ENCODE peak calls at places on chromosomes 1 and 21, in nine cellular contexts. K is testis; D is lower lobe of right lung; W is A673; E is body of pancreas; S is naive thymus-derived CD4-positive, alpha-beta T cell; Z is pancreas; H is SJCRH30; U is breast epithelium. R is an unnamed sample. For H3K4me1, the result is how much of the 10 kb centered on the place peaks cover.

GRCh38 chr1:213892471-213892870 is 95.3 kb upstream of the PROX1 start:
- DNase-seq in K (no peak), D (no peak), W (no peak), E (no peak), S (no peak), Z (no peak), H (no peak), U (no peak), R (no peak)

GRCh38 chr1:2347409-2347785 is 44.0 kb downstream of the MORN1 start:
- DNase-seq in K (no peak), D (peak), W (no peak), E (no peak), S (no peak), Z (peak), H (peak), U (peak), R (peak)

GRCh38 chr1:170592591-170593111 is 60.7 kb downstream of the GORAB start:
- DNase-seq in K (no peak), D (no peak), W (no peak), E (no peak), S (no peak), Z (no peak), H (no peak), U (no peak), R (no peak)

GRCh38 chr1:18635833-18636671 is 5.4 kb downstream of the PAX7 start:
- DNase-seq in K (no peak), D (no peak), W (peak), E (no peak), S (no peak), Z (no peak), H (no peak), U (no peak), R (no peak)

GRCh38 chr1:97082160-97082848 is 360.7 kb downstream of the PTBP2 start:
- DNase-seq in K (no peak), D (no peak), W (no peak), E (no peak), S (no peak), Z (no peak), H (no peak), U (no peak), R (no peak)

GRCh38 chr1:10107985-10108663 is 75.4 kb downstream of the UBE4B start:
- DNase-seq in K (no peak), D (no peak), W (peak), E (no peak), S (no peak), Z (no peak), H (no peak), U (no peak), R (no peak)

GRCh38 chr1:26887125-26887524 is 3.0 kb downstream of the GPN2 start:
- DNase-seq in K (peak), D (no peak), W (peak), E (peak), S (no peak), Z (no peak), H (no peak), U (no peak), R (no peak)

GRCh38 chr1:47919113-47919833 is 77.9 kb downstream of the TRABD2B start:
- DNase-seq in K (no peak), D (no peak), W (no peak), E (no peak), S (no peak), Z (no peak), H (no peak), U (no peak), R (no peak)

GRCh38 chr1:15283500-15283899 is 36.5 kb downstream of the FHAD1 start:
- DNase-seq in K (no peak), D (no peak), W (no peak), E (peak), S (no peak), Z (no peak), H (no peak), U (no peak), R (peak)

GRCh38 chr1:62778208-62778607 is 5.7 kb upstream of the ATG4C start:
- DNase-seq in K (no peak), D (no peak), W (no peak), E (no peak), S (no peak), Z (no peak), H (no peak), U (no peak), R (no peak)

GRCh38 chr1:202982715-202983435 is 15.8 kb upstream of the CYB5R1 start:
- DNase-seq in K (no peak), D (no peak), W (no peak), E (no peak), S (no peak), Z (no peak), H (peak), U (no peak), R (no peak)

GRCh38 chr1:237877628-237878027 is 13.1 kb downstream of the ZP4 start:
- DNase-seq in K (no peak), D (no peak), W (no peak), E (no peak), S (no peak), Z (no peak), H (peak), U (no peak), R (no peak)

GRCh38 chr1:28374297-28374696 is 4.8 kb downstream of the PHACTR4 start:
- DNase-seq in K (no peak), D (no peak), W (no peak), E (no peak), S (no peak), Z (no peak), H (no peak), U (no peak), R (no peak)

GRCh38 chr1:10253755-10254154 is 43.4 kb downstream of the KIF1B start:
- DNase-seq in K (no peak), D (no peak), W (peak), E (peak), S (no peak), Z (no peak), H (peak), U (no peak), R (no peak)

GRCh38 chr1:116997011-116997410 is 4.5 kb upstream of the CD101 start:
- DNase-seq in K (no peak), D (no peak), W (no peak), E (no peak), S (no peak), Z (no peak), H (no peak), U (no peak), R (no peak)

GRCh38 chr1:65068202-65069011 is 79.6 kb upstream of the AK4 start:
- DNase-seq in K (peak), D (no peak), W (no peak), E (peak), S (peak), Z (no peak), H (no peak), U (no peak), R (no peak)

GRCh38 chr1:61081637-61082335 is 575 bp upstream of the NFIA start:
- DNase-seq in K (peak), D (peak), W (peak), E (peak), S (peak), Z (peak), H (peak), U (peak), R (peak)

GRCh38 chr1:113192980-113193379 is 120.0 kb downstream of the LRIG2 start:
- DNase-seq in K (no peak), D (no peak), W (no peak), E (no peak), S (no peak), Z (no peak), H (no peak), U (no peak), R (no peak)

GRCh38 chr1:105608713-105609112 is 1447.8 kb upstream of the PRMT6 start:
- DNase-seq in K (no peak), D (no peak), W (peak), E (no peak), S (no peak), Z (no peak), H (no peak), U (no peak), R (no peak)

GRCh38 chr21:38171723-38172344 is 85.0 kb upstream of the KCNJ15 start:
- DNase-seq in K (no peak), D (no peak), W (no peak), E (no peak), S (no peak), Z (no peak), H (peak), U (no peak), R (no peak)

GRCh38 chr1:153612111-153612754 is 704 bp downstream of the S100A16 start:
- DNase-seq in K (peak), D (no peak), W (no peak), E (peak), S (no peak), Z (no peak), H (no peak), U (no peak), R (no peak)

GRCh38 chr1:50416553-50417453 is 6.4 kb downstream of the DMRTA2 start:
- DNase-seq in K (no peak), D (no peak), W (no peak), E (no peak), S (no peak), Z (no peak), H (no peak), U (no peak), R (no peak)

GRCh38 chr1:98056781-98057180 is 135.9 kb upstream of the DPYD start:
- DNase-seq in K (no peak), D (no peak), W (no peak), E (no peak), S (no peak), Z (no peak), H (no peak), U (no peak), R (no peak)

GRCh38 chr1:94514095-94514727 is 27.3 kb downstream of the F3 start:
- DNase-seq in K (peak), D (no peak), W (peak), E (peak), S (no peak), Z (no peak), H (peak), U (no peak), R (no peak)

GRCh38 chr1:106747791-106748190 is 308.7 kb upstream of the PRMT6 start:
- DNase-seq in K (peak), D (no peak), W (no peak), E (peak), S (no peak), Z (peak), H (no peak), U (no peak), R (no peak)

GRCh38 chr1:58104960-58105359 is 441.6 kb downstream of the OMA1 start:
- DNase-seq in K (no peak), D (no peak), W (no peak), E (no peak), S (no peak), Z (no peak), H (no peak), U (no peak), R (no peak)

GRCh38 chr1:165490175-165490574 is 45.2 kb upstream of the RXRG start:
- DNase-seq in K (peak), D (no peak), W (no peak), E (no peak), S (no peak), Z (no peak), H (no peak), U (no peak), R (peak)

GRCh38 chr1:79847715-79848114 is 841.2 kb upstream of the ADGRL4 start:
- DNase-seq in K (no peak), D (no peak), W (no peak), E (no peak), S (no peak), Z (no peak), H (peak), U (no peak), R (peak)

GRCh38 chr1:23530089-23530749 is 814 bp downstream of the E2F2 start:
- DNase-seq in K (no peak), D (no peak), W (no peak), E (peak), S (no peak), Z (no peak), H (no peak), U (no peak), R (no peak)

GRCh38 chr1:209692745-209693504 is 11.7 kb upstream of the HSD11B1 start:
- DNase-seq in K (peak), D (peak), W (peak), E (peak), S (peak), Z (peak), H (peak), U (peak), R (peak)

GRCh38 chr21:36976882-36977651 is 10.6 kb upstream of the HLCS start:
- DNase-seq in K (peak), D (no peak), W (peak), E (peak), S (peak), Z (no peak), H (peak), U (no peak), R (no peak)

GRCh38 chr1:162284206-162284955 is 92.3 kb downstream of the SPATA46 start:
- DNase-seq in K (no peak), D (no peak), W (no peak), E (peak), S (no peak), Z (no peak), H (no peak), U (no peak), R (no peak)

GRCh38 chr1:31752258-31752657 is 11.9 kb downstream of the ADGRB2 start:
- DNase-seq in K (no peak), D (no peak), W (no peak), E (no peak), S (no peak), Z (no peak), H (no peak), U (no peak), R (no peak)

GRCh38 chr1:187471555-187471954 is 642.8 kb downstream of the PLA2G4A start:
- DNase-seq in K (no peak), D (no peak), W (peak), E (no peak), S (no peak), Z (no peak), H (no peak), U (no peak), R (no peak)

GRCh38 chr1:162366671-162367070 is 10.0 kb downstream of the SPATA46 start:
- DNase-seq in K (no peak), D (no peak), W (no peak), E (no peak), S (no peak), Z (no peak), H (no peak), U (no peak), R (no peak)

GRCh38 chr1:145708063-145708462 is 895 bp upstream of the PDZK1 start:
- DNase-seq in K (no peak), D (no peak), W (no peak), E (no peak), S (no peak), Z (no peak), H (peak), U (no peak), R (no peak)

GRCh38 chr1:160125761-160126160 is 10.2 kb downstream of the ATP1A2 start:
- DNase-seq in K (no peak), D (no peak), W (no peak), E (no peak), S (no peak), Z (no peak), H (no peak), U (no peak), R (peak)

GRCh38 chr21:34129039-34129891 is 55.9 kb downstream of the MRPS6 start:
- DNase-seq in K (peak), D (no peak), W (peak), E (peak), S (peak), Z (no peak), H (no peak), U (no peak), R (peak)

GRCh38 chr21:43937898-43938309 is 72.9 kb downstream of the AGPAT3 start:
- DNase-seq in K (no peak), D (no peak), W (peak), E (no peak), S (no peak), Z (no peak), H (no peak), U (no peak), R (no peak)

GRCh38 chr1:31878018-31878417 is 60.1 kb downstream of the PTP4A2 start:
- DNase-seq in K (no peak), D (no peak), W (no peak), E (no peak), S (no peak), Z (no peak), H (no peak), U (no peak), R (peak)

DNA sequence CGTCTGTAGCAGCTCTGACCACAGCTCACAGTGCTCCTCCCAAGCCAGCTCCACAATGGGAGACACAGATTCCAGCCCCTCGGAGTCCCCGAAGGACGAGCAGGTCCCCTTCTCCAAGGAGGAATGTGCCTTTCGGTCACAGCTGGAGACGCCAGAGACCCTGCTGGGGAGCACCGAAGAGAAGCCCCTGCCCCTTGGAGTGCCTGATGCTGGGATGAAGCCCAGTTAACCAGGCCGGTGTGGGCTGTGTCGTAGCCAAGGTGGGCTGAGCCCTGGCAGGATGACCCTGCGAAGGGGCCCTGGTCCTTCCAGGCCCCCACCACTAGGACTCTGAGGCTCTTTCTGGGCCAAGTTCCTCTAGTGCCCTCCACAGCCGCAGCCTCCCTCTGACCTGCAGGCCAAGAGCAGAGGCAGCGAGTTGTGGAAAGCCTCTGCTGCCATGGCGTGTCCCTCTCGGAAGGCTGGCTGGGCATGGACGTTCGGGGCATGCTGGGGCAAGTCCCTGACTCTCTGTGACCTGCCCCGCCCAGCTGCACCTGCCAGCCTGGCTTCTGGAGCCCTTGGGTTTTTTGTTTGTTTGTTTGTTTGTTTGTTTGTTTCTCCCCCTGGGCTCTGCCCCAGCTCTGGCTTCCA is 22.9 kb upstream of the VPS13D start:
- DNase-seq in K (no peak), D (no peak), W (no peak), E (no peak), S (no peak), Z (no peak), H (no peak), U (no peak), R (no peak)
- H3K4me1 ChIP-seq in K (under half), D (under half), W (under half), E (under half), S (half or more), Z (under half), H (under half), U (under half), R (under half)

GRCh38 chr1:227185291-227185690 is 133.0 kb downstream of the CDC42BPA start:
- DNase-seq in K (no peak), D (no peak), W (no peak), E (no peak), S (no peak), Z (no peak), H (no peak), U (no peak), R (no peak)

GRCh38 chr1:227192163-227192562 is 126.1 kb downstream of the CDC42BPA start:
- DNase-seq in K (no peak), D (no peak), W (no peak), E (peak), S (no peak), Z (no peak), H (peak), U (no peak), R (no peak)

GRCh38 chr1:227191607-227192006 is 126.7 kb downstream of the CDC42BPA start:
- DNase-seq in K (no peak), D (no peak), W (no peak), E (no peak), S (no peak), Z (no peak), H (no peak), U (no peak), R (no peak)

GRCh38 chr1:227190321-227190720 is 128.0 kb downstream of the CDC42BPA start:
- DNase-seq in K (no peak), D (no peak), W (no peak), E (no peak), S (no peak), Z (no peak), H (no peak), U (no peak), R (no peak)
- H3K4me1 ChIP-seq in K (under half), D (under half), W (under half), E (under half), S (under half), Z (under half), H (under half), U (under half), R (under half)

GRCh38 chr1:201766117-201766863 is 62.7 kb upstream of the IPO9 start:
- DNase-seq in K (peak), D (no peak), W (no peak), E (no peak), S (no peak), Z (no peak), H (peak), U (no peak), R (peak)
- H3K4me1 ChIP-seq in K (under half), D (under half), W (under half), E (under half), S (under half), Z (under half), H (under half), U (under half), R (under half)

GRCh38 chr1:179090522-179090921 is 8.7 kb downstream of the TOR3A start:
- DNase-seq in K (no peak), D (no peak), W (peak), E (peak), S (no peak), Z (peak), H (no peak), U (no peak), R (no peak)

GRCh38 chr1:179090923-179091322 is 9.1 kb downstream of the TOR3A start:
- DNase-seq in K (no peak), D (no peak), W (no peak), E (no peak), S (no peak), Z (peak), H (no peak), U (no peak), R (no peak)

GRCh38 chr1:179087665-179088064 is 5.8 kb downstream of the TOR3A start:
- DNase-seq in K (no peak), D (no peak), W (no peak), E (peak), S (no peak), Z (peak), H (peak), U (no peak), R (no peak)

GRCh38 chr1:179091691-179092165 is 9.9 kb downstream of the TOR3A start:
- DNase-seq in K (peak), D (peak), W (no peak), E (peak), S (no peak), Z (no peak), H (no peak), U (no peak), R (peak)

GRCh38 chr1:179089827-179090482 is 8.1 kb downstream of the TOR3A start:
- DNase-seq in K (no peak), D (no peak), W (no peak), E (no peak), S (no peak), Z (peak), H (no peak), U (no peak), R (no peak)
- H3K4me1 ChIP-seq in K (under half), D (under half), W (under half), E (under half), S (under half), Z (under half), H (under half), U (under half), R (under half)

GRCh38 chr1:168613689-168614655 is 37.6 kb downstream of the XCL1 start:
- DNase-seq in K (no peak), D (no peak), W (peak), E (no peak), S (no peak), Z (no peak), H (peak), U (no peak), R (peak)
- H3K4me1 ChIP-seq in K (under half), D (under half), W (under half), E (under half), S (under half), Z (under half), H (under half), U (under half), R (under half)

DNA sequence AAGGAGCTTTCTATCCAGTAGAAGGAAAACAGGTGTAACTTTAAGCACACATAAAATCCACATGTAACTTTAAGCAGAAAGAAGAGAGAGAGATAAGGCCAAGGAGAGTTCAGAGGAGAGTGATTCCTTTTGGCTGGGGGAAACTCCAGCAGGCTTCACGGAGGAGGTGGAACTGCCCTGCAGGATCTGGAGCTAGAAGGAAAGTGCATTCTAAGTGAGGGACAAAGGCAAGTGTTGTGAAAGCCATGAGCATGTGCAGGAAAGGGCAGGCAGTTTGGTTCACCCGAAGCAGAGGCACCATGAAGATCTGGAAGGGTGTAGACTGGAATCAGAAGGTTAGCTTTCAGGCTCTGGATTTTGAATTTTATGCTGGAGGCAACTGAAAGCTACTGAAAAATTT is 46.3 kb downstream of the GADD45A start:
- DNase-seq in K (no peak), D (no peak), W (no peak), E (no peak), S (no peak), Z (no peak), H (no peak), U (no peak), R (no peak)
- H3K4me1 ChIP-seq in K (under half), D (under half), W (under half), E (under half), S (under half), Z (under half), H (half or more), U (under half), R (under half)

R was measured in right cardiac atrium.